ENCODE peak calls at places on chromosomes 7 and 10, in four cellular contexts. J, F, H and W are unnamed samples.

GRCh38 chr10:86863443-86863842 is 94.0 kb downstream of the MMRN2 start:
- DNase-seq in J (no peak), F (no peak), H (no peak), W (no peak)

GRCh38 chr7:112665709-112666108 is 124.5 kb downstream of the TMEM168 start:
- DNase-seq in J (no peak), F (no peak), H (no peak), W (no peak)

GRCh38 chr7:148815612-148816011 is 68.5 kb downstream of the EZH2 start:
- DNase-seq in J (no peak), F (no peak), H (no peak), W (no peak)

GRCh38 chr10:76942556-76943416 is 694.8 kb downstream of the KCNMA1 start:
- DNase-seq in J (no peak), F (no peak), H (no peak), W (no peak)

GRCh38 chr10:3941676-3942075 is 156.7 kb upstream of the KLF6 start:
- DNase-seq in J (no peak), F (no peak), H (no peak), W (no peak)

GRCh38 chr7:139741239-139741638 is 36.6 kb downstream of the HIPK2 start:
- DNase-seq in J (no peak), F (no peak), H (no peak), W (no peak)

GRCh38 chr10:111360260-111360925 is 283.6 kb downstream of the ADRA2A start:
- DNase-seq in J (no peak), F (no peak), H (no peak), W (peak; percentile 23)

GRCh38 chr7:130151591-130152269 is 53.5 kb downstream of the TMEM209 start:
- DNase-seq in J (peak; percentile 38), F (no peak), H (peak; percentile 21), W (no peak)

GRCh38 chr10:31940839-31941653 is 12.4 kb upstream of the ARHGAP12 start:
- DNase-seq in J (no peak), F (no peak), H (peak; percentile 34), W (no peak)

GRCh38 chr10:125886914-125887512 is 5.9 kb upstream of the DHX32 start:
- DNase-seq in J (no peak), F (no peak), H (no peak), W (no peak)

GRCh38 chr7:134276951-134277350 is 39.8 kb downstream of the SLC35B4 start:
- DNase-seq in J (no peak), F (no peak), H (no peak), W (no peak)

GRCh38 chr10:75547391-75548298 is 116.2 kb downstream of the LRMDA start:
- DNase-seq in J (no peak), F (no peak), H (no peak), W (peak; percentile 33)

GRCh38 chr7:158367634-158367982 is 220.0 kb downstream of the PTPRN2 start:
- DNase-seq in J (no peak), F (no peak), H (no peak), W (no peak)
- TF ChIP-seq SPI1 in J (no peak), F (no peak), H (no peak), W (no peak)

GRCh38 chr7:115038158-115038557 is 116.3 kb downstream of the MDFIC start:
- DNase-seq in J (no peak), F (no peak), H (no peak), W (no peak)

GRCh38 chr7:115034515-115034914 is 112.6 kb downstream of the MDFIC start:
- DNase-seq in J (no peak), F (no peak), H (no peak), W (no peak)

GRCh38 chr7:115037128-115037802 is 115.4 kb downstream of the MDFIC start:
- DNase-seq in J (no peak), F (no peak), H (no peak), W (no peak)

GRCh38 chr7:115033917-115034459 is 112.1 kb downstream of the MDFIC start:
- DNase-seq in J (no peak), F (no peak), H (no peak), W (no peak)

DNA sequence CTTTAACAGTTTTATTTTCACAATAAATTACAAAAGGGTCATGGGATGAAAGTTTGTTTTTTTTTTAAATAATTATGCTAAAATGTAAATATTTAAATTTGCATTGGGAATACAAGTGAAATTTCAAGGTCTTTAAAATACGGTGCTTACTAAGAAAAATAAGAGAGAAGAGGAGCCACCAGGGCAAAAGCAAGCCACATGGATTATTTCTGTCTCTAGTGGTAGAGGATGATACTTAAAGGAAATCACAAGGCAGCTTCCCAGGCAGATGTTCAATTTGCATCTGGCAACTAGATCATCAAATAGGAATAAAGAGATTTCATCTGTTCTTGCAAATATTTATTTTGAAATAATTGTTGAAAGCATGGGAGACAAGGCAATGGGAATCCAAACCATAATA is 111.1 kb downstream of the MDFIC start:
- DNase-seq in J (no peak), F (no peak), H (no peak), W (no peak)
- TF ChIP-seq SPI1 in J (no peak), F (no peak), H (no peak), W (no peak)

GRCh38 chr10:103077491-103078308 is 115.4 kb downstream of the NT5C2 start:
- DNase-seq in J (no peak), F (no peak), H (no peak), W (no peak)
- TF ChIP-seq SPI1 in J (no peak), F (no peak), H (no peak), W (no peak)

GRCh38 chr7:1715671-1716074 is 45.6 kb downstream of the ELFN1 start:
- DNase-seq in J (no peak), F (no peak), H (no peak), W (no peak)
- TF ChIP-seq SPI1 in J (no peak), F (no peak), H (no peak), W (no peak)

GRCh38 chr7:4681922-4682620 is at the start of gene FOXK1:
- DNase-seq in J (peak; percentile 45), F (peak; percentile 84), H (peak; percentile 88), W (no peak)

GRCh38 chr7:4684826-4685225 is 2.7 kb downstream of the FOXK1 start:
- DNase-seq in J (no peak), F (no peak), H (no peak), W (no peak)

GRCh38 chr7:4682621-4683042 is 537 bp downstream of the FOXK1 start:
- DNase-seq in J (no peak), F (no peak), H (peak; percentile 44), W (no peak)

GRCh38 chr7:4683884-4684565 is 1.9 kb downstream of the FOXK1 start:
- DNase-seq in J (no peak), F (no peak), H (peak; percentile 25), W (peak; percentile 52)

GRCh38 chr7:4683043-4683883 is 1.2 kb downstream of the FOXK1 start:
- DNase-seq in J (no peak), F (no peak), H (peak; percentile 51), W (no peak)
- TF ChIP-seq SPI1 in J (no peak), F (no peak), H (no peak), W (no peak)

DNA sequence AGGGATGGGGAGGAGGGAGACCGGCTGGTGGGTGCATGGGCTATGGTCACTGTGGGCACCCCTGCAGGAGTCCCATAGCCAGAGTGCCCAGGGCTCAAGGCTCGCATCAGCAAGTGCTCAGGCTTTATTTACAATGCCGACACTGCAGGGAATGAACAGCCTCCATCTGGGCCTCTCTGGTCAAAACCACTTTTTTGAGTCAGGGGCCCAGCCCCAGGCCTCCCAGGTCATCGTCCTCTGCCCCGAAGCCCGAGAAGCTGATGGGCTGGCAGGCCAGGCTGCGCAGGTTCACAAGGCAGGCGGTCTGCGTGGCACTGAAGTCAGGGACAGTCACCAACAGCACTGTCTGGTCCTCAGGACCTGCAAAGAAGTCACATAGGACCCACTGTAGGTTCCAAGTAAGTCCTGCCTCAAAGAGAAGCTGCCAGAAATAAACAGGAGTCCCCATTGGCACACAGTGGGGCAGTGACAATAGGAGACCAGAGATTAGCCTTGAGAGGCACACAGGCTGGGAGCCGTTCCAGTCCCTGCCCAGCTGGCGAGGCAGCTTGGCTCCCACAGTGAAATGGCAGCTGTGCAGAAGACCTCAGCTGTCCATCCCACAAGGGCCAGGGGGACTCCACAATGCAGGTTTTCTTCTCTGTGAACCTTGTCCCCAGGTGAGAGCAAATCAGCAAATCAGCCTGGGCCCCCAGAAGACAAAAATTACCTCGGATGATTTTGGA is 8.6 kb downstream of the POLD2 start:
- DNase-seq in J (no peak), F (no peak), H (no peak), W (no peak)
- TF ChIP-seq SPI1 in J (no peak), F (no peak), H (no peak), W (no peak)

DNA sequence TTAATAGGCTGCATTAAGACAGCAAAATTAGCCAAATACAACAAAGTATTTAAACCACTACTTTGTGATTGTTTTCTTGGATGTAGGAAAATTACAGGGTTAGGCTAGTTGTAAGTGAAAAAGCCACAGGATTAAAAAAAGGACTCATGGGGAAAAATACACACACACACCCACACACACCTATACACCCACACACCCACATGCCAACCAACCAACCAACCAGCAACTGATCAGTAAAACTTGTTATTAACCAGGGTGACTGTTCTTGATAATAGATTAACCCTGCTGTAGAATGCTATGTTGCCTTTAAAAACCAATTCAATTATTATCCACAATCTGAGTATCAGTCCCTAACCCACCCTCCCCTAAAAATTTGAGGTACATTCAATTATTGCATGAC is 49.0 kb downstream of the MTPN start:
- DNase-seq in J (no peak), F (no peak), H (no peak), W (no peak)
- TF ChIP-seq SPI1 in J (no peak), F (no peak), H (no peak), W (no peak)

GRCh38 chr10:44972874-44973306 is 5.7 kb downstream of the DEPP1 start:
- DNase-seq in J (no peak), F (no peak), H (no peak), W (no peak)
- TF ChIP-seq SPI1 in J (no peak), F (no peak), H (no peak), W (no peak)

DNA sequence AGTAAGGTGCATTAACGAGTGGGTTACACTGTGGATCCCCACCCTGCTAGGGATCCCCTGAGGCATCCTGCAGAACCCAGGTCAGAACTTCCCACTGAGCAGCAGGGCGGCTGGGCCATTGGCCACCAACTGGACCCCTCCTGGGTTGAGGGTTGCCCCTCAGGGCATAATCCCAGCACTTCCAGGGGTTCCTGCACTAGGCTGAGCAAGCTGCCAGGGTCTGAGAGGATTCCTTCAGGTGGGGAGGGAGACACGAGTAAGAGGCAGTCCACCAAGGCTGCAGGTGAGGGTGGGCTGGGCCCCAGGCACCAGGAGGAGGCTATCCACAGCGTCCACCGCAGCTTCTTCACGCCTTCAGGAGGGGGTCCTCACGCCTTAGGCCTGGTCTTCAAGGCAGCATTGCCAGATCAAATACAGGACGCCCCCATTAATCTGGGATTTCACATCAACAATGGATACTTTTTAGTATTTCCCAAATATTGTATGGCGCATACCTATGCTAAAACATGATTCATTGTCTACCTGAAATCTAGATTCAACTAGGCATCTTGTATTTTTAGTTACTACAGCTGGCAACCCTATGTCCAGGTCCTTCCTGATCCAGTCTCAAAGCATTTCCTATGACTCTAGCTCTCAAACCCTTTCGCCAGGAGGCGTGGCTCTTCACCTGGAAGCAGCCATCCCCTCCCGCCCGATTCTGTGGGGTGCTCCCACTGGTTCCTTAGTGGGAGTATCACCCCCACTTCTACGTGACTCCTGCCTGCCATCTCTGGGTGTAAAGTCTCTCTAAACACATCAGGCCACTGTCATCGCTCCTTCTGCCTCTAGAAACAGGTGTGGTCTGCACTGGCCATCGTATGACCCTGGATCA is 4.1 kb downstream of the PRKAG2 start:
- DNase-seq in J (no peak), F (no peak), H (no peak), W (no peak)
- TF ChIP-seq SPI1 in J (no peak), F (no peak), H (no peak), W (no peak)